ENCODE peak calls at places on chromosome 19, in six cellular contexts. One of them, this sample, is unnamed.

GRCh38 chr19:6038634-6039405 is 60.9 kb upstream of the RANBP3 start:
- DNase-seq in left lung: no peak
- DNase-seq in anterior cingulate cortex: no peak
- DNase-seq in stimulated activated CD8-positive, alpha-beta memory T cell treated with anti-CD3 and anti-CD28 coated beads, Interleukin-15, amount 100 ng/mL, for 1 hour: no peak
- DNase-seq in T-cell: no peak
- DNase-seq in activated T-helper 1 cell treated with anti-CD3 and anti-CD28 coated beads, Interleukin-2, amount 50 U/mL, for 16 hours: no peak
- DNase-seq in this sample: no peak

GRCh38 chr19:30598688-30599087 is 226.5 kb downstream of the ZNF536 start:
- DNase-seq in left lung: no peak
- DNase-seq in anterior cingulate cortex: no peak
- DNase-seq in stimulated activated CD8-positive, alpha-beta memory T cell treated with anti-CD3 and anti-CD28 coated beads, Interleukin-15, amount 100 ng/mL, for 1 hour: no peak
- DNase-seq in T-cell: no peak
- DNase-seq in activated T-helper 1 cell treated with anti-CD3 and anti-CD28 coated beads, Interleukin-2, amount 50 U/mL, for 16 hours: no peak
- DNase-seq in this sample: no peak

GRCh38 chr19:41705393-41706174 is 2.8 kb upstream of the CEACAM5 start:
- DNase-seq in left lung: no peak
- DNase-seq in anterior cingulate cortex: no peak
- DNase-seq in stimulated activated CD8-positive, alpha-beta memory T cell treated with anti-CD3 and anti-CD28 coated beads, Interleukin-15, amount 100 ng/mL, for 1 hour: no peak
- DNase-seq in T-cell: peak; percentile 31
- DNase-seq in activated T-helper 1 cell treated with anti-CD3 and anti-CD28 coated beads, Interleukin-2, amount 50 U/mL, for 16 hours: no peak
- DNase-seq in this sample: no peak

GRCh38 chr19:10662384-10663251 is 8.5 kb downstream of the ILF3 start:
- DNase-seq in left lung: peak; percentile 0
- DNase-seq in anterior cingulate cortex: no peak
- DNase-seq in stimulated activated CD8-positive, alpha-beta memory T cell treated with anti-CD3 and anti-CD28 coated beads, Interleukin-15, amount 100 ng/mL, for 1 hour: no peak
- DNase-seq in T-cell: no peak
- DNase-seq in activated T-helper 1 cell treated with anti-CD3 and anti-CD28 coated beads, Interleukin-2, amount 50 U/mL, for 16 hours: no peak
- DNase-seq in this sample: no peak

GRCh38 chr19:5172859-5173577 is 167.6 kb downstream of the PTPRS start:
- DNase-seq in left lung: no peak
- DNase-seq in anterior cingulate cortex: no peak
- DNase-seq in stimulated activated CD8-positive, alpha-beta memory T cell treated with anti-CD3 and anti-CD28 coated beads, Interleukin-15, amount 100 ng/mL, for 1 hour: no peak
- DNase-seq in T-cell: no peak
- DNase-seq in activated T-helper 1 cell treated with anti-CD3 and anti-CD28 coated beads, Interleukin-2, amount 50 U/mL, for 16 hours: no peak
- DNase-seq in this sample: no peak

GRCh38 chr19:58182577-58182988 is 278 bp upstream of the ZNF274 start:
- DNase-seq in left lung: no peak
- DNase-seq in anterior cingulate cortex: no peak
- DNase-seq in stimulated activated CD8-positive, alpha-beta memory T cell treated with anti-CD3 and anti-CD28 coated beads, Interleukin-15, amount 100 ng/mL, for 1 hour: peak; percentile 68
- DNase-seq in T-cell: peak; percentile 88
- DNase-seq in activated T-helper 1 cell treated with anti-CD3 and anti-CD28 coated beads, Interleukin-2, amount 50 U/mL, for 16 hours: peak; percentile 70
- DNase-seq in this sample: peak; percentile 98

GRCh38 chr19:50325310-50326100 is 3.7 kb downstream of the KCNC3 start:
- DNase-seq in left lung: peak; percentile 89
- DNase-seq in anterior cingulate cortex: peak; percentile 53
- DNase-seq in stimulated activated CD8-positive, alpha-beta memory T cell treated with anti-CD3 and anti-CD28 coated beads, Interleukin-15, amount 100 ng/mL, for 1 hour: peak; percentile 37
- DNase-seq in T-cell: peak; percentile 65
- DNase-seq in activated T-helper 1 cell treated with anti-CD3 and anti-CD28 coated beads, Interleukin-2, amount 50 U/mL, for 16 hours: peak; percentile 36
- DNase-seq in this sample: peak; percentile 63

GRCh38 chr19:1064661-1065605 is 2.0 kb upstream of the ARHGAP45 start:
- DNase-seq in left lung: peak; percentile 96
- DNase-seq in anterior cingulate cortex: no peak
- DNase-seq in stimulated activated CD8-positive, alpha-beta memory T cell treated with anti-CD3 and anti-CD28 coated beads, Interleukin-15, amount 100 ng/mL, for 1 hour: no peak
- DNase-seq in T-cell: peak; percentile 69
- DNase-seq in activated T-helper 1 cell treated with anti-CD3 and anti-CD28 coated beads, Interleukin-2, amount 50 U/mL, for 16 hours: no peak
- DNase-seq in this sample: no peak

GRCh38 chr19:3606174-3606689 is 443 bp downstream of the TBXA2R start:
- DNase-seq in left lung: peak; percentile 85
- DNase-seq in anterior cingulate cortex: no peak
- DNase-seq in stimulated activated CD8-positive, alpha-beta memory T cell treated with anti-CD3 and anti-CD28 coated beads, Interleukin-15, amount 100 ng/mL, for 1 hour: no peak
- DNase-seq in T-cell: peak; percentile 23
- DNase-seq in activated T-helper 1 cell treated with anti-CD3 and anti-CD28 coated beads, Interleukin-2, amount 50 U/mL, for 16 hours: no peak
- DNase-seq in this sample: no peak

GRCh38 chr19:6475321-6476108 is 6.1 kb downstream of the DENND1C start:
- DNase-seq in left lung: no peak
- DNase-seq in anterior cingulate cortex: no peak
- DNase-seq in stimulated activated CD8-positive, alpha-beta memory T cell treated with anti-CD3 and anti-CD28 coated beads, Interleukin-15, amount 100 ng/mL, for 1 hour: no peak
- DNase-seq in T-cell: no peak
- DNase-seq in activated T-helper 1 cell treated with anti-CD3 and anti-CD28 coated beads, Interleukin-2, amount 50 U/mL, for 16 hours: no peak
- DNase-seq in this sample: no peak

GRCh38 chr19:50152578-50152977 is 10.5 kb downstream of the IZUMO2 start:
- DNase-seq in left lung: no peak
- DNase-seq in anterior cingulate cortex: no peak
- DNase-seq in stimulated activated CD8-positive, alpha-beta memory T cell treated with anti-CD3 and anti-CD28 coated beads, Interleukin-15, amount 100 ng/mL, for 1 hour: no peak
- DNase-seq in T-cell: no peak
- DNase-seq in activated T-helper 1 cell treated with anti-CD3 and anti-CD28 coated beads, Interleukin-2, amount 50 U/mL, for 16 hours: no peak
- DNase-seq in this sample: no peak

GRCh38 chr19:18604820-18605159 is 1.8 kb downstream of the CRLF1 start:
- DNase-seq in left lung: no peak
- DNase-seq in anterior cingulate cortex: no peak
- DNase-seq in stimulated activated CD8-positive, alpha-beta memory T cell treated with anti-CD3 and anti-CD28 coated beads, Interleukin-15, amount 100 ng/mL, for 1 hour: no peak
- DNase-seq in T-cell: no peak
- DNase-seq in activated T-helper 1 cell treated with anti-CD3 and anti-CD28 coated beads, Interleukin-2, amount 50 U/mL, for 16 hours: no peak
- DNase-seq in this sample: no peak

GRCh38 chr19:42129399-42130253 is 2.6 kb downstream of the POU2F2 start:
- DNase-seq in left lung: no peak
- DNase-seq in anterior cingulate cortex: peak; percentile 43
- DNase-seq in stimulated activated CD8-positive, alpha-beta memory T cell treated with anti-CD3 and anti-CD28 coated beads, Interleukin-15, amount 100 ng/mL, for 1 hour: no peak
- DNase-seq in T-cell: no peak
- DNase-seq in activated T-helper 1 cell treated with anti-CD3 and anti-CD28 coated beads, Interleukin-2, amount 50 U/mL, for 16 hours: no peak
- DNase-seq in this sample: peak; percentile 76

GRCh38 chr19:49878744-49879070 is 1.2 kb downstream of the TBC1D17 start:
- DNase-seq in left lung: no peak
- DNase-seq in anterior cingulate cortex: no peak
- DNase-seq in stimulated activated CD8-positive, alpha-beta memory T cell treated with anti-CD3 and anti-CD28 coated beads, Interleukin-15, amount 100 ng/mL, for 1 hour: no peak
- DNase-seq in T-cell: no peak
- DNase-seq in activated T-helper 1 cell treated with anti-CD3 and anti-CD28 coated beads, Interleukin-2, amount 50 U/mL, for 16 hours: no peak
- DNase-seq in this sample: no peak

GRCh38 chr19:56839665-56840451 is 668 bp downstream of the PEG3 start:
- DNase-seq in left lung: peak; percentile 88
- DNase-seq in anterior cingulate cortex: peak; percentile 100
- DNase-seq in stimulated activated CD8-positive, alpha-beta memory T cell treated with anti-CD3 and anti-CD28 coated beads, Interleukin-15, amount 100 ng/mL, for 1 hour: no peak
- DNase-seq in T-cell: no peak
- DNase-seq in activated T-helper 1 cell treated with anti-CD3 and anti-CD28 coated beads, Interleukin-2, amount 50 U/mL, for 16 hours: no peak
- DNase-seq in this sample: peak; percentile 83

GRCh38 chr19:49469828-49470614 is 4.0 kb upstream of the FLT3LG start:
- DNase-seq in left lung: no peak
- DNase-seq in anterior cingulate cortex: no peak
- DNase-seq in stimulated activated CD8-positive, alpha-beta memory T cell treated with anti-CD3 and anti-CD28 coated beads, Interleukin-15, amount 100 ng/mL, for 1 hour: peak; percentile 55
- DNase-seq in T-cell: peak; percentile 75
- DNase-seq in activated T-helper 1 cell treated with anti-CD3 and anti-CD28 coated beads, Interleukin-2, amount 50 U/mL, for 16 hours: peak; percentile 41
- DNase-seq in this sample: peak; percentile 65